ENCODE peak calls at places on chromosomes 13 and 19, in five cellular contexts. K, I, E, P and B are unnamed samples.
A peak's percentile ranks its signal among the peaks of the same experiment; 100 is the strongest.

GRCh38 chr13:42996584-42996983 is 4.5 kb upstream of the EPSTI1 start:
- DNase-seq in K (no peak), I (no peak), E (no peak), P (no peak), B (no peak)

GRCh38 chr19:861756-862528 is 2.5 kb downstream of the CFD start:
- DNase-seq in K (peak; percentile 38), I (peak; percentile 17), E (peak; percentile 8), P (no peak), B (peak; percentile 76)

GRCh38 chr19:40461669-40462221 is 3.8 kb downstream of the BLVRB start:
- DNase-seq in K (no peak), I (no peak), E (no peak), P (no peak), B (peak; percentile 63)

GRCh38 chr19:55578761-55579747 is 1.6 kb downstream of the ZNF579 start:
- DNase-seq in K (no peak), I (no peak), E (no peak), P (no peak), B (no peak)

GRCh38 chr19:15935167-15935702 is 906 bp upstream of the CYP4F11 start:
- DNase-seq in K (no peak), I (no peak), E (no peak), P (peak; percentile 2), B (no peak)

GRCh38 chr19:49916839-49917733 is 11.9 kb upstream of the ATF5 start:
- DNase-seq in K (no peak), I (no peak), E (no peak), P (no peak), B (no peak)

GRCh38 chr19:43533546-43534304 is 737 bp downstream of the ZNF575 start:
- DNase-seq in K (peak; percentile 55), I (peak; percentile 100), E (peak; percentile 99), P (peak; percentile 99), B (peak; percentile 100)

GRCh38 chr13:97310809-97311436 is 88.8 kb downstream of the MBNL2 start:
- DNase-seq in K (no peak), I (no peak), E (peak; percentile 79), P (no peak), B (no peak)

GRCh38 chr19:37227996-37228395 is 10.0 kb downstream of the ZNF383 start:
- DNase-seq in K (no peak), I (peak; percentile 38), E (no peak), P (peak; percentile 72), B (peak; percentile 30)

GRCh38 chr13:53250272-53250875 is 221.8 kb downstream of the OLFM4 start:
- DNase-seq in K (peak; percentile 50), I (peak; percentile 93), E (peak; percentile 88), P (peak; percentile 11), B (peak; percentile 42)

GRCh38 chr13:43767351-43767901 is 19.3 kb downstream of the ENOX1 start:
- DNase-seq in K (no peak), I (no peak), E (no peak), P (no peak), B (peak; percentile 4)

GRCh38 chr19:54462072-54462712 is 1.4 kb downstream of the LENG9 start:
- DNase-seq in K (no peak), I (no peak), E (no peak), P (no peak), B (no peak)

GRCh38 chr19:44071824-44072542 is at the start of gene ZNF284:
- DNase-seq in K (peak; percentile 70), I (peak; percentile 97), E (peak; percentile 93), P (peak; percentile 82), B (peak; percentile 81)

GRCh38 chr13:73336789-73337188 is 278.0 kb downstream of the KLF5 start:
- DNase-seq in K (no peak), I (peak; percentile 41), E (no peak), P (no peak), B (no peak)

GRCh38 chr19:17687857-17688784 is at the start of gene UNC13A:
- DNase-seq in K (peak; percentile 28), I (no peak), E (peak; percentile 1), P (peak; percentile 39), B (peak; percentile 48)

GRCh38 chr19:16067205-16067938 is 8.9 kb upstream of the TPM4 start:
- DNase-seq in K (no peak), I (peak; percentile 67), E (no peak), P (no peak), B (peak; percentile 78)

GRCh38 chr13:79741006-79741405 is 260.1 kb downstream of the NDFIP2 start:
- DNase-seq in K (no peak), I (no peak), E (no peak), P (peak; percentile 39), B (peak; percentile 58)

GRCh38 chr19:41426952-41427646 is at the start of gene B3GNT8:
- DNase-seq in K (peak; percentile 55), I (peak; percentile 82), E (peak; percentile 18), P (peak; percentile 89), B (peak; percentile 85)